ENCODE peak calls at places on chromosomes 16 and 17, in five cellular contexts. One of them, this sample, is unnamed.

GRCh38 chr17:81513669-81514484 is 1.3 kb upstream of the ACTG1 start:
- DNase-seq in thoracic aorta: no peak
- DNase-seq in heart right ventricle: peak
- DNase-seq in mesenchymal stem cell: peak
- DNase-seq in SK-N-SH: no peak
- DNase-seq in this sample: peak

GRCh38 chr16:66359012-66359411 is 7.5 kb upstream of the CDH5 start:
- DNase-seq in mesenchymal stem cell: peak
- DNase-seq in thoracic aorta: no peak
- DNase-seq in heart right ventricle: no peak
- DNase-seq in SK-N-SH: no peak
- DNase-seq in this sample: no peak

GRCh38 chr16:87841608-87842208 is 27.6 kb downstream of the SLC7A5 start:
- DNase-seq in mesenchymal stem cell: no peak
- DNase-seq in thoracic aorta: no peak
- DNase-seq in SK-N-SH: no peak
- DNase-seq in heart right ventricle: no peak
- DNase-seq in this sample: no peak

GRCh38 chr17:79988163-79988971 is 47.3 kb downstream of the TBC1D16 start:
- DNase-seq in mesenchymal stem cell: peak
- DNase-seq in thoracic aorta: no peak
- DNase-seq in SK-N-SH: no peak
- DNase-seq in heart right ventricle: no peak
- DNase-seq in this sample: no peak

GRCh38 chr16:48157794-48158193 is 2.0 kb upstream of the ABCC12 start:
- DNase-seq in SK-N-SH: no peak
- DNase-seq in heart right ventricle: no peak
- DNase-seq in thoracic aorta: no peak
- DNase-seq in mesenchymal stem cell: no peak
- DNase-seq in this sample: no peak

GRCh38 chr17:77354721-77355455 is 214.1 kb downstream of the SEC14L1 start:
- DNase-seq in SK-N-SH: peak
- DNase-seq in thoracic aorta: no peak
- DNase-seq in heart right ventricle: peak
- DNase-seq in mesenchymal stem cell: peak
- DNase-seq in this sample: no peak

GRCh38 chr16:25575363-25575762 is 116.4 kb upstream of the HS3ST4 start:
- DNase-seq in thoracic aorta: no peak
- DNase-seq in SK-N-SH: no peak
- DNase-seq in mesenchymal stem cell: no peak
- DNase-seq in heart right ventricle: no peak
- DNase-seq in this sample: no peak

GRCh38 chr17:44487170-44487569 is 16.0 kb downstream of the GPATCH8 start:
- DNase-seq in mesenchymal stem cell: no peak
- DNase-seq in SK-N-SH: no peak
- DNase-seq in heart right ventricle: no peak
- DNase-seq in thoracic aorta: no peak
- DNase-seq in this sample: no peak

GRCh38 chr16:21126518-21126917 is 24.1 kb downstream of the DNAH3 start:
- DNase-seq in heart right ventricle: no peak
- DNase-seq in SK-N-SH: no peak
- DNase-seq in mesenchymal stem cell: no peak
- DNase-seq in thoracic aorta: no peak
- DNase-seq in this sample: no peak

GRCh38 chr17:28811594-28812135 is 30.9 kb downstream of the FAM222B start:
- DNase-seq in thoracic aorta: no peak
- DNase-seq in heart right ventricle: no peak
- DNase-seq in mesenchymal stem cell: peak
- DNase-seq in SK-N-SH: peak
- DNase-seq in this sample: no peak

GRCh38 chr16:10493276-10493675 is 87.1 kb downstream of the EMP2 start:
- DNase-seq in SK-N-SH: no peak
- DNase-seq in thoracic aorta: no peak
- DNase-seq in heart right ventricle: no peak
- DNase-seq in mesenchymal stem cell: no peak
- DNase-seq in this sample: no peak

GRCh38 chr16:86865866-86866675 is 287.7 kb downstream of the FOXL1 start:
- DNase-seq in heart right ventricle: peak
- DNase-seq in mesenchymal stem cell: peak
- DNase-seq in SK-N-SH: no peak
- DNase-seq in thoracic aorta: no peak
- DNase-seq in this sample: no peak

GRCh38 chr16:75099738-75100615 is 16.6 kb downstream of the LDHD start:
- DNase-seq in mesenchymal stem cell: no peak
- DNase-seq in SK-N-SH: peak
- DNase-seq in heart right ventricle: peak
- DNase-seq in thoracic aorta: no peak
- DNase-seq in this sample: no peak
- H3K27ac ChIP-seq in mesenchymal stem cell: peak
- H3K27ac ChIP-seq in SK-N-SH: peak
- H3K27ac ChIP-seq in heart right ventricle: peak
- H3K27ac ChIP-seq in thoracic aorta: no peak
- H3K27ac ChIP-seq in this sample: no peak

GRCh38 chr17:47274319-47275069 is 20.9 kb downstream of the ITGB3 start:
- DNase-seq in SK-N-SH: no peak
- DNase-seq in thoracic aorta: no peak
- DNase-seq in mesenchymal stem cell: no peak
- DNase-seq in heart right ventricle: no peak
- DNase-seq in this sample: no peak

GRCh38 chr17:47273245-47273644 is 19.6 kb downstream of the ITGB3 start:
- DNase-seq in thoracic aorta: no peak
- DNase-seq in heart right ventricle: no peak
- DNase-seq in SK-N-SH: no peak
- DNase-seq in mesenchymal stem cell: no peak
- DNase-seq in this sample: no peak

GRCh38 chr17:47267354-47267828 is 13.8 kb downstream of the ITGB3 start:
- DNase-seq in mesenchymal stem cell: peak
- DNase-seq in heart right ventricle: no peak
- DNase-seq in thoracic aorta: no peak
- DNase-seq in SK-N-SH: no peak
- DNase-seq in this sample: no peak

GRCh38 chr17:47272491-47272890 is 18.9 kb downstream of the ITGB3 start:
- DNase-seq in mesenchymal stem cell: no peak
- DNase-seq in heart right ventricle: no peak
- DNase-seq in SK-N-SH: no peak
- DNase-seq in thoracic aorta: no peak
- DNase-seq in this sample: no peak

DNA sequence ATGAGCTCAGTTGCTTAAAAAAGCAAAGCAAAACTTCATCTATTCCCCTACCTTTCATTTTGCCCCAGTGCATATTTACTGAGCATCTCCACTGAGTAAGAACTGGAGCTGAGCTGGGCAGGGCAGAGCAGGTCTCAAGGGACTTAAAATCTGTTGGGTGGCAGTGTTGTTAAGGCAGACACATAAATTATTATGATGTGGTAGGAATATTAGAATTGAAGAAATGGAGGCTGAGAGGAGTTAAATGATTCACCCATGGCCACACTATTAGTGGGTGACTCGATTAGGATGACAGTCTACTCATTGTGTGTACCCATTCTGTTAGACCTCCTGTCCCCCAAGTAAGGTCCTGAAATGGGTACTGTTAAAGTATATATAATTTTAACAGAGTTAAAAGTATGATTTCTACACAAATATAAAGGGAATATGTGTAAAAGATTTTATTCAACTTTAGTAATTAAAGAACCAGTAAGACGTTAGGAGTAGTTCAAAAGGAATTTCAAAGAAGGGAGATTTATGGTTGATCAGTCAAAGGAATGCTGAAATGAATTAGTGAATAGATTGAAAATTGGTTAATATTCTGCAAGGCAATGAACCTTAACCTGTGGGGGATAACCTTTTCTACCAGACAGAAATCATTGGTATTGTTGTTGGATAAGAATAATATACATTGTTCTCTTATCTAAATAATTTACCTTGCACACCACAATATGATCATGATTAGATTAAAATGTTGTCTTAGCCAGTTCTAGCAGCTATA is 17.5 kb downstream of the ITGB3 start:
- DNase-seq in mesenchymal stem cell: no peak
- DNase-seq in thoracic aorta: no peak
- DNase-seq in SK-N-SH: no peak
- DNase-seq in heart right ventricle: no peak
- DNase-seq in this sample: no peak
- H3K27ac ChIP-seq in mesenchymal stem cell: peak
- H3K27ac ChIP-seq in thoracic aorta: no peak
- H3K27ac ChIP-seq in SK-N-SH: no peak
- H3K27ac ChIP-seq in heart right ventricle: no peak
- H3K27ac ChIP-seq in this sample: no peak

DNA sequence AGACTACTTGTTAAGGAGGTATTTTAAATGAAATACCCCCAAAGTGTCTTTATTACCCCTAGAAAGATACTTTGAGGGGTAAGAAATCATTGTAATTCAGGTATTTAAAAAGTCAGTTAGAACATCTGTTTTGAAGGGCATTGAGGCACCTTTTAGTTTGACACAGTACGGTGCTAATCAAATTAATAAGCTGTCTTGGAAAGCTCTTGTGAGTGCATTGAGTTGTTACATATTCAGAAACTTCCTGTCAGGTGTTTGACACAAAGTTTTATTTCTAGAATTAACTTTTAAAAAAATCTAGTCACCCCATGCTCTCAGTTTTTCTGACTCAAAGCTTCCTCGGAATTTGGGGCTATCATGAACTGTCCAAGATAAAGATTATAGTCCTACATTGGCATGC is 4.6 kb downstream of the RBBP6 start:
- DNase-seq in thoracic aorta: no peak
- DNase-seq in mesenchymal stem cell: no peak
- DNase-seq in SK-N-SH: no peak
- DNase-seq in heart right ventricle: no peak
- DNase-seq in this sample: no peak
- H3K27ac ChIP-seq in thoracic aorta: peak
- H3K27ac ChIP-seq in mesenchymal stem cell: no peak
- H3K27ac ChIP-seq in SK-N-SH: no peak
- H3K27ac ChIP-seq in heart right ventricle: peak
- H3K27ac ChIP-seq in this sample: no peak

GRCh38 chr16:89435051-89435450 is 55.3 kb downstream of the ANKRD11 start:
- DNase-seq in mesenchymal stem cell: no peak
- DNase-seq in heart right ventricle: no peak
- DNase-seq in SK-N-SH: no peak
- DNase-seq in thoracic aorta: no peak
- DNase-seq in this sample: no peak

GRCh38 chr16:89430436-89431157 is 59.8 kb downstream of the ANKRD11 start:
- DNase-seq in thoracic aorta: no peak
- DNase-seq in heart right ventricle: no peak
- DNase-seq in SK-N-SH: no peak
- DNase-seq in mesenchymal stem cell: no peak
- DNase-seq in this sample: no peak

GRCh38 chr16:89434490-89434889 is 55.9 kb downstream of the ANKRD11 start:
- DNase-seq in thoracic aorta: no peak
- DNase-seq in mesenchymal stem cell: no peak
- DNase-seq in heart right ventricle: no peak
- DNase-seq in SK-N-SH: no peak
- DNase-seq in this sample: no peak

GRCh38 chr16:89431616-89432015 is 58.7 kb downstream of the ANKRD11 start:
- DNase-seq in SK-N-SH: no peak
- DNase-seq in mesenchymal stem cell: no peak
- DNase-seq in heart right ventricle: no peak
- DNase-seq in thoracic aorta: no peak
- DNase-seq in this sample: no peak

DNA sequence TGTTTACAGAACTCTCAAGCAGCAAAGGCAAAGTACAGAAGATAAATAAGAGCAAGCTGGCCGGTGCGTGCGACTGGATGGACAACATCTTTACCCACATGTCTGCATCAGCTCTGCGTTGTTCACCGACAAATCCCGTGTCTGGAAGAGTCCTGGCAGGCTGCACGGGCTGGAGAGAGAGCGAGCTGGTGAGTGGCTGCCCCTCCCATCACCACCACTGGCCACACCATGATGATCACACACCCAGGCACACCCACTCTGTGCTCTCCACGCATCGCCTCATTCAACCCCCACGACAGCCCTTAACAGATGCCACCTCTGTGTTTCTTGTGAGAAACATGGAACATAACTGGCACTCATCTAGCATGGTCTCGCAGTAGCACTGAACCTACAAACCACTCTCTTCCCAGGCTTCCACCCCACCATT is 59.2 kb downstream of the ANKRD11 start:
- DNase-seq in thoracic aorta: no peak
- DNase-seq in SK-N-SH: no peak
- DNase-seq in heart right ventricle: no peak
- DNase-seq in mesenchymal stem cell: peak
- DNase-seq in this sample: no peak
- H3K27ac ChIP-seq in thoracic aorta: no peak
- H3K27ac ChIP-seq in SK-N-SH: no peak
- H3K27ac ChIP-seq in heart right ventricle: no peak
- H3K27ac ChIP-seq in mesenchymal stem cell: no peak
- H3K27ac ChIP-seq in this sample: no peak